ENCODE peak calls at places on chromosomes 4 and X, in five cellular contexts. E, U, S, N and J are unnamed samples. For H3K27me3, the result is how much of the 10 kb centered on the place peaks cover.

GRCh38 chr4:149293233-149293632 is 522.4 kb downstream of the IQCM start:
- DNase-seq in E (no peak), S (no peak), U (no peak), N (no peak), J (no peak)

GRCh38 chr4:37538931-37539330 is 147.2 kb downstream of the RELL1 start:
- DNase-seq in N (no peak), S (no peak), U (no peak), E (no peak), J (no peak)

GRCh38 chr4:92969650-92970370 is 666.0 kb downstream of the GRID2 start:
- DNase-seq in S (peak), N (peak), E (peak), U (no peak), J (no peak)

GRCh38 chr4:140004580-140005314 is 149.2 kb downstream of the MAML3 start:
- DNase-seq in E (peak), S (peak), N (peak), U (peak), J (peak)

GRCh38 chr4:4397441-4397819 is 10.5 kb downstream of the NSG1 start:
- DNase-seq in S (no peak), E (no peak), U (peak), N (no peak), J (no peak)

GRCh38 chr4:7666744-7667143 is 232.0 kb upstream of the PSAPL1 start:
- DNase-seq in E (no peak), N (no peak), U (no peak), S (no peak), J (no peak)

GRCh38 chr4:23889814-23890269 is at the start of gene PPARGC1A:
- DNase-seq in U (no peak), S (no peak), E (no peak), N (peak), J (no peak)

GRCh38 chr4:144565558-144566195 is 80.3 kb upstream of the HHIP start:
- DNase-seq in E (no peak), N (no peak), U (no peak), S (peak), J (no peak)

GRCh38 chr4:118154643-118155042 is 120.4 kb downstream of the NDST3 start:
- DNase-seq in U (no peak), N (no peak), S (peak), E (no peak), J (no peak)

GRCh38 chr4:139808381-139809206 is 143.0 kb downstream of the MGST2 start:
- DNase-seq in N (no peak), U (no peak), E (no peak), S (no peak), J (no peak)

GRCh38 chr4:30720656-30721352 is 635 bp downstream of the PCDH7 start:
- DNase-seq in U (peak), S (peak), N (peak), E (no peak), J (peak)

GRCh38 chr4:141388483-141388882 is 167.8 kb downstream of the ZNF330 start:
- DNase-seq in S (peak), E (peak), U (no peak), N (no peak), J (no peak)

GRCh38 chr4:19924761-19925160 is 326.9 kb upstream of the SLIT2 start:
- DNase-seq in E (no peak), S (no peak), N (no peak), U (no peak), J (no peak)

GRCh38 chrX:26788402-26788998 is 572.5 kb downstream of the MAGEB5 start:
- DNase-seq in S (peak), N (no peak), E (peak), U (no peak), J (no peak)

GRCh38 chr4:24871176-24871575 is 41.7 kb downstream of the CCDC149 start:
- DNase-seq in U (no peak), E (no peak), S (no peak), N (no peak), J (no peak)

GRCh38 chrX:13652256-13653021 is 502 bp upstream of the TCEANC start:
- DNase-seq in S (peak), E (peak), U (no peak), N (no peak), J (no peak)

GRCh38 chr4:185384877-185385465 is 10.8 kb downstream of the LRP2BP start:
- DNase-seq in S (no peak), N (no peak), E (no peak), U (no peak), J (peak)

GRCh38 chr4:95705323-95705722 is 134.6 kb upstream of the PDHA2 start:
- DNase-seq in U (no peak), S (no peak), N (no peak), E (no peak), J (no peak)

GRCh38 chr4:124635331-124635730 is 77.2 kb downstream of the ANKRD50 start:
- DNase-seq in S (no peak), U (no peak), E (no peak), N (no peak), J (no peak)

DNA sequence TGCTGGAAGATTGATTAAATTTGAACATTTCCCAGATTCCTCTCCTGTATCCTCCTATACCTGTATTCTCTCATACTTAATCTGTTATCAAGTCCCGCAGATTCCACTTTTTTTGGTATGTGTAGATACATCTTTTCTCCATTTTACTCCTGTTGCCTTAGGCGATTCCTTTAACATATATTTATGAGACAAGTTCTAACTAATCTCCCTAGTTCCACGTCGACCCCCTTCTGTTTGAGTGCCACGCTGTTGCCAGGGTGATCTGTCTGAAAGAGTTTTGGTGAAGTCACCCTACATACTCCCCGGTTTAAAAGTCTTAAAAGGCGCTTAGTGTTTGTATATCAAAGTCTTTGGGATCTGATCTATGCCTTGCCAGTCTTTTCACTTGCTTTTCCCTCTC is 2.4 kb downstream of the HNRNPH2 start:
- DNase-seq in U (no peak), N (no peak), E (peak), S (no peak), J (no peak)
- H3K4me3 ChIP-seq in U (peak), N (no peak), E (no peak), S (no peak), J (no peak)

GRCh38 chrX:153832732-153833131 is 2.4 kb upstream of the PDZD4 start:
- DNase-seq in S (no peak), E (no peak), N (no peak), U (no peak), J (peak)

GRCh38 chrX:153829799-153830631 is at the start of gene PDZD4:
- DNase-seq in N (no peak), U (no peak), S (no peak), E (no peak), J (peak)

GRCh38 chrX:153829549-153829798 is 870 bp downstream of the PDZD4 start:
- DNase-seq in N (no peak), U (no peak), E (no peak), S (no peak), J (peak)

GRCh38 chrX:153830632-153831434 is 489 bp upstream of the PDZD4 start:
- DNase-seq in E (no peak), N (no peak), S (no peak), U (no peak), J (peak)

GRCh38 chrX:153831435-153832150 is 1.2 kb upstream of the PDZD4 start:
- DNase-seq in E (peak), U (no peak), S (no peak), N (no peak), J (peak)
- H3K27me3 ChIP-seq in E (under half), U (under half), S (under half), N (under half), J (under half)

GRCh38 chr4:113758361-113758760 is 3.2 kb downstream of the CAMK2D start:
- DNase-seq in N (no peak), U (no peak), S (no peak), E (no peak), J (no peak)

GRCh38 chr4:113760094-113760851 is 1.3 kb downstream of the CAMK2D start:
- DNase-seq in E (peak), S (peak), N (peak), U (peak), J (peak)

GRCh38 chr4:113759696-113760093 is 1.8 kb downstream of the CAMK2D start:
- DNase-seq in E (peak), S (no peak), U (no peak), N (no peak), J (no peak)

GRCh38 chr4:113757486-113757885 is 4.1 kb downstream of the CAMK2D start:
- DNase-seq in U (no peak), N (no peak), E (no peak), S (no peak), J (no peak)

GRCh38 chr4:113756005-113756410 is 5.5 kb downstream of the CAMK2D start:
- DNase-seq in U (no peak), S (peak), E (peak), N (no peak), J (no peak)
- H3K4me3 ChIP-seq in U (no peak), S (no peak), E (no peak), N (no peak), J (no peak)

GRCh38 chr4:616911-617643 is 8.3 kb upstream of the PDE6B start:
- DNase-seq in E (no peak), U (no peak), S (no peak), N (no peak), J (peak)
- H3K27me3 ChIP-seq in E (under half), U (under half), S (under half), N (under half), J (under half)

GRCh38 chr4:105130945-105131344 is 15.7 kb upstream of the TET2 start:
- DNase-seq in N (no peak), E (no peak), U (no peak), S (no peak), J (no peak)

GRCh38 chr4:105133976-105134375 is 12.7 kb upstream of the TET2 start:
- DNase-seq in U (no peak), E (no peak), S (no peak), N (no peak), J (no peak)

GRCh38 chr4:105137460-105137859 is 9.2 kb upstream of the TET2 start:
- DNase-seq in S (no peak), N (no peak), E (peak), U (no peak), J (no peak)

GRCh38 chr4:105139646-105140045 is 7.0 kb upstream of the TET2 start:
- DNase-seq in S (no peak), N (no peak), U (no peak), E (no peak), J (no peak)

DNA sequence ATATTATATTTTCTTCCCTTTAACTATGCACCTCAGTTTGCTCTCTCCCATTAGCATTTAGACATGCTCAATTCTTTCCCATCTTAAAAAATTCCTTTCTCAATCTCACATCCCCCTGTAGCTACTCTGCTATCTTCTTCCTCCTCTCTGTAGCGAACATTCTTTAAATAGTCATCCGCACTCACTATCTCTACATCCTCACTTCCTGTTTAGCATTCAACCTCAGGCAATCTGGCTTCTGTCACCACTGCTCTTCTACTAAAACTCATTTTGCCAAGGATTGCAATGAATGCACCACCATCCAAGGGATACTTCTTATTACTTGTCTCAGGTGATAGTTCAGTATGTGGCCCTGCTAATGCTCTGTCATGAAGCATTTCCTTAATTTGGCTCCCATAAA is 10.9 kb upstream of the TET2 start:
- DNase-seq in E (no peak), N (no peak), S (no peak), U (no peak), J (no peak)
- H3K4me3 ChIP-seq in E (no peak), N (no peak), S (no peak), U (no peak), J (no peak)

GRCh38 chr4:81031389-81032173 is 1.1 kb downstream of the BMP3 start:
- DNase-seq in N (no peak), S (no peak), U (peak), E (no peak), J (peak)
- H3K27me3 ChIP-seq in N (half or more), S (under half), U (under half), E (under half), J (under half)

DNA sequence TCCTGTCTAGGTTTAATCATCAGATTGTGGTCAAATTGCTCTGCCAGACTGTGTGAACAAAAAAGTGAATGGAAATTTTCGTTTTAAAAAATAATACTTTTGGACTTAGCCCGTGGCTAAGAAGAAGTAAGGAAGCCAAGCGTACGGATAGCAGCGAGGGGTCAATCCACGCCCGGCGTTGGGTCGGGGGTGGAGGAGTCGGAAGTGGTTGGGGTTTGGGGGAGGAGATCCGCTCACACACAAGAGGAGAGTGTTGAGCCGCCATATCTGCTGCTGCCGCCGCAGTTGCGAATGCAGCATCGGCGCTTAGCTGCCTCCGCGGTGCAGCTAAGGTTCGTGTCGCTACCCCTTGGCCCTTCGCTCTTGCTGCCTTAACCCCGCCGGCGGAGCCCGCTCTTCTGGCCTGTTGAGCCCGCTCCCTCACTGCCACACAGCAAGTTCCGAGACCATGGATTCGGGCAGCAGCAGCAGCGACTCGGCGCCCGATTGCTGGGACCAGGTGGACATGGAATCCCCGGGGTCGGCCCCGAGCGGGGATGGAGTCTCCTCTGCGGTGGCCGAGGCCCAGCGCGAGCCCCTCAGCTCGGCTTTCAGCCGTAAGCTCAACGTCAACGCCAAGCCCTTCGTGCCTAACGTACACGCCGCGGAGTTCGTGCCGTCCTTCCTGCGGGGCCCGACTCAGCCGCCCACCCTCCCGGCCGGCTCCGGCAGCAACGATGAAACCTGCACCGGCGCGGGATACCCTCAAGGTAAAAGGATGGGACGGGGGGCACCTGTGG is at the start of gene GSPT2:
- DNase-seq in E (peak), U (peak), S (peak), N (peak), J (peak)
- H3K4me3 ChIP-seq in E (peak), U (peak), S (peak), N (peak), J (peak)

GRCh38 chr4:87510747-87511146 is 18.4 kb downstream of the SPARCL1 start:
- DNase-seq in U (no peak), N (no peak), S (no peak), E (no peak), J (no peak)

GRCh38 chr4:87516683-87517082 is 12.5 kb downstream of the SPARCL1 start:
- DNase-seq in U (no peak), E (no peak), N (no peak), S (no peak), J (no peak)

GRCh38 chr4:87506974-87507701 is 22.0 kb downstream of the SPARCL1 start:
- DNase-seq in N (no peak), S (peak), U (no peak), E (peak), J (no peak)

GRCh38 chr4:87512400-87512799 is 16.8 kb downstream of the SPARCL1 start:
- DNase-seq in S (no peak), E (no peak), N (no peak), U (no peak), J (no peak)

DNA sequence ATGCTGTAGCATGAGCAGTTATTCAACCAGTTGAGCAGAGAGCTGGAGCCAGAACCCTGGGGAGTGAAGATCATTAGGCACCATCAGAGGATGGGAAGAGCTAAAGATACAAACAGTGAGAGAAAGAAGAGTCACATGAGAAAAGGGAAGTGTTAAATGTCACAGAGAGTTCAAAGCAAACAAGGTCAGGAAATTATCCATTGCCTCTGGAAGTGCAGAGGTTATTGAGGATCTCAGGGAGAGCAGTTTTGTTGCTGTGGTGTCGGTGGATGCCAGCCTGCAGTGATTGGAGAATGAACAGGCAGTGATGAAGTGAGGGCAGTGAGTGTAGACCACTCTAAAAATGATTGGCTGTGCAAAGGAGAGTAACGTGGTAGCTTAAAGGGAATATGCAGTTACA is 17.7 kb downstream of the SPARCL1 start:
- DNase-seq in S (no peak), E (no peak), U (no peak), N (no peak), J (no peak)
- H3K27me3 ChIP-seq in S (under half), E (under half), U (under half), N (under half), J (under half)

GRCh38 chr4:56386091-56386490 is 1.2 kb downstream of the AASDH start:
- DNase-seq in N (no peak), E (no peak), U (no peak), S (no peak), J (no peak)
- H3K4me3 ChIP-seq in N (peak), E (no peak), U (peak), S (peak), J (no peak)